ENCODE peak calls at places on chromosomes 11 and 22, in seven cellular contexts. C is posterior vena cava; H is naive thymus-derived CD8-positive, alpha-beta T cell; D is Peyer's patch; P is choroid plexus epithelial cell; U is Calu3; Y is NCI-H446. A is an unnamed sample.

GRCh38 chr11:47924184-47924671 is 56.1 kb upstream of the PTPRJ start:
- DNase-seq in C (peak; percentile 74), H (no peak), D (no peak), P (no peak), U (peak; percentile 75), Y (no peak), A (no peak)

GRCh38 chr11:73195191-73196007 is 22.7 kb upstream of the P2RY2 start:
- DNase-seq in C (no peak), H (no peak), D (no peak), P (no peak), U (peak; percentile 45), Y (no peak), A (no peak)

GRCh38 chr11:130421697-130422096 is 6.7 kb downstream of the ADAMTS8 start:
- DNase-seq in C (no peak), H (no peak), D (no peak), P (no peak), U (no peak), Y (no peak), A (no peak)

GRCh38 chr11:102553835-102554282 is 23.3 kb upstream of the MMP7 start:
- DNase-seq in C (no peak), H (no peak), D (no peak), P (no peak), U (no peak), Y (no peak), A (no peak)

GRCh38 chr22:49966716-49967332 is 6.3 kb downstream of the PIM3 start:
- DNase-seq in C (peak; percentile 90), H (no peak), D (peak; percentile 15), P (peak; percentile 53), U (no peak), Y (no peak), A (peak; percentile 48)

GRCh38 chr11:93303689-93304088 is 26.9 kb upstream of the DEUP1 start:
- DNase-seq in C (no peak), H (no peak), D (no peak), P (no peak), U (no peak), Y (no peak), A (no peak)

GRCh38 chr11:3920148-3920852 is 64.8 kb downstream of the STIM1 start:
- DNase-seq in C (no peak), H (peak; percentile 16), D (no peak), P (peak; percentile 74), U (peak; percentile 31), Y (no peak), A (peak; percentile 54)

GRCh38 chr22:32469799-32470212 is 4.8 kb upstream of the FBXO7 start:
- DNase-seq in C (no peak), H (no peak), D (no peak), P (peak; percentile 81), U (no peak), Y (no peak), A (peak; percentile 55)

GRCh38 chr11:5476184-5476819 is 12.2 kb upstream of the OR52D1 start:
- DNase-seq in C (no peak), H (peak; percentile 44), D (peak; percentile 17), P (peak; percentile 74), U (peak; percentile 54), Y (no peak), A (peak; percentile 71)

GRCh38 chr11:65701686-65702085 is 10.4 kb upstream of the KAT5 start:
- DNase-seq in C (no peak), H (no peak), D (no peak), P (no peak), U (no peak), Y (no peak), A (no peak)

GRCh38 chr11:413120-414081 is 1.4 kb downstream of the SIGIRR start:
- DNase-seq in C (no peak), H (no peak), D (no peak), P (no peak), U (no peak), Y (no peak), A (no peak)

GRCh38 chr11:74316772-74317505 is 5.5 kb upstream of the P4HA3 start:
- DNase-seq in C (no peak), H (no peak), D (no peak), P (peak; percentile 51), U (no peak), Y (no peak), A (no peak)

GRCh38 chr11:34358258-34358665 is 452 bp upstream of the ABTB2 start:
- DNase-seq in C (peak; percentile 86), H (no peak), D (peak; percentile 31), P (peak; percentile 64), U (peak; percentile 83), Y (peak; percentile 77), A (peak; percentile 70)

GRCh38 chr11:75762885-75763284 is 5.7 kb upstream of the DGAT2 start:
- DNase-seq in C (no peak), H (no peak), D (no peak), P (peak; percentile 76), U (no peak), Y (no peak), A (peak; percentile 78)

GRCh38 chr11:46913484-46913883 is 4.9 kb downstream of the LRP4 start:
- DNase-seq in C (no peak), H (no peak), D (no peak), P (no peak), U (no peak), Y (no peak), A (no peak)

GRCh38 chr11:33842236-33842915 is 49.5 kb downstream of the LMO2 start:
- DNase-seq in C (no peak), H (no peak), D (no peak), P (no peak), U (no peak), Y (no peak), A (no peak)

GRCh38 chr11:3671334-3672254 is at the start of gene CHRNA10:
- DNase-seq in C (no peak), H (no peak), D (no peak), P (peak; percentile 12), U (no peak), Y (no peak), A (no peak)

GRCh38 chr11:72238492-72239295 is 5.3 kb downstream of the PHOX2A start:
- DNase-seq in C (no peak), H (no peak), D (no peak), P (no peak), U (no peak), Y (no peak), A (no peak)

GRCh38 chr11:83175815-83176214 is 17.7 kb upstream of the ANKRD42 start:
- DNase-seq in C (no peak), H (no peak), D (no peak), P (no peak), U (no peak), Y (no peak), A (no peak)